ENCODE peak calls at places on chromosomes 7 and 10, in nine cellular contexts. E is brain microvascular endothelial cell, X is endothelial cell of umbilical vein, N is neuronal stem cell, B is IMR-90, W is fibroblast of lung, R is SK-N-SH, F is stomach, V is GM23248. O is an unnamed sample.

GRCh38 chr10:74586088-74586585 is 240.3 kb upstream of the KAT6B start:
- DNase-seq in E (no peak), X (peak; percentile 39), N (no peak), B (peak; percentile 23), W (peak; percentile 20), R (peak; percentile 12), F (no peak), V (peak; percentile 24), O (peak; percentile 84)

GRCh38 chr7:20831976-20832375 is 45.3 kb upstream of the SP8 start:
- DNase-seq in E (no peak), X (no peak), N (no peak), B (no peak), W (no peak), R (no peak), F (no peak), V (no peak), O (no peak)

GRCh38 chr7:32677593-32677992 is 182.3 kb downstream of the AVL9 start:
- DNase-seq in E (no peak), X (no peak), N (no peak), B (no peak), W (no peak), R (no peak), F (no peak), V (no peak), O (no peak)

GRCh38 chr7:117470777-117471176 is 9.0 kb upstream of the CFTR start:
- DNase-seq in E (no peak), X (no peak), N (no peak), B (no peak), W (no peak), R (no peak), F (peak; percentile 63), V (no peak), O (no peak)

GRCh38 chr10:102813734-102814455 is 23.3 kb downstream of the CYP17A1 start:
- DNase-seq in E (peak; percentile 39), X (no peak), N (no peak), B (peak; percentile 37), W (peak; percentile 57), R (no peak), F (peak; percentile 72), V (peak; percentile 28), O (no peak)

GRCh38 chr10:30581779-30582380 is 47.7 kb downstream of the LYZL2 start:
- DNase-seq in E (peak; percentile 55), X (peak; percentile 70), N (peak; percentile 41), B (peak; percentile 54), W (peak; percentile 35), R (peak; percentile 68), F (no peak), V (peak; percentile 61), O (no peak)

GRCh38 chr7:142104550-142105527 is 6.7 kb upstream of the MGAM2 start:
- DNase-seq in E (no peak), X (no peak), N (no peak), B (no peak), W (no peak), R (no peak), F (peak; percentile 37), V (peak; percentile 45), O (no peak)

GRCh38 chr10:103658049-103658577 is 164.6 kb downstream of the NEURL1 start:
- DNase-seq in E (no peak), X (no peak), N (no peak), B (no peak), W (no peak), R (no peak), F (no peak), V (no peak), O (no peak)

GRCh38 chr10:103715430-103715829 is 139.9 kb downstream of the SH3PXD2A start:
- DNase-seq in E (peak; percentile 66), X (no peak), N (no peak), B (peak; percentile 95), W (peak; percentile 94), R (no peak), F (no peak), V (peak; percentile 99), O (no peak)

GRCh38 chr10:52314822-52315552 is 906 bp downstream of the DKK1 start:
- DNase-seq in E (peak; percentile 56), X (no peak), N (no peak), B (peak; percentile 41), W (peak; percentile 62), R (peak; percentile 53), F (no peak), V (peak; percentile 81), O (no peak)

GRCh38 chr7:5420841-5421625 is 2.6 kb downstream of the TNRC18 start:
- DNase-seq in E (no peak), X (peak; percentile 28), N (no peak), B (no peak), W (peak; percentile 20), R (peak; percentile 79), F (peak; percentile 35), V (peak; percentile 61), O (no peak)

GRCh38 chr10:23493711-23494110 is 54.8 kb downstream of the OTUD1 start:
- DNase-seq in E (no peak), X (no peak), N (no peak), B (no peak), W (no peak), R (no peak), F (no peak), V (no peak), O (no peak)

GRCh38 chr10:114703377-114704125 is 45.5 kb upstream of the ABLIM1 start:
- DNase-seq in E (no peak), X (peak; percentile 69), N (no peak), B (peak; percentile 43), W (no peak), R (peak; percentile 64), F (no peak), V (peak; percentile 41), O (peak; percentile 16)

GRCh38 chr7:26398436-26399308 is 107.0 kb downstream of the SNX10 start:
- DNase-seq in E (no peak), X (peak; percentile 79), N (peak; percentile 76), B (peak; percentile 18), W (peak; percentile 61), R (peak; percentile 97), F (peak; percentile 48), V (peak; percentile 73), O (no peak)

GRCh38 chr7:5213286-5213645 is 23.2 kb downstream of the WIPI2 start:
- DNase-seq in E (no peak), X (no peak), N (no peak), B (no peak), W (no peak), R (no peak), F (no peak), V (no peak), O (no peak)

GRCh38 chr10:44830022-44830421 is 81.1 kb upstream of the TMEM72 start:
- DNase-seq in E (no peak), X (no peak), N (no peak), B (peak; percentile 74), W (peak; percentile 89), R (no peak), F (no peak), V (peak; percentile 69), O (no peak)

GRCh38 chr10:95408148-95408930 is 117.5 kb upstream of the PDLIM1 start:
- DNase-seq in E (no peak), X (no peak), N (no peak), B (no peak), W (no peak), R (no peak), F (no peak), V (peak; percentile 9), O (no peak)

GRCh38 chr7:151251328-151251925 is 2.9 kb upstream of the SMARCD3 start:
- DNase-seq in E (peak; percentile 33), X (peak; percentile 24), N (peak; percentile 23), B (peak; percentile 66), W (peak; percentile 79), R (peak; percentile 97), F (peak; percentile 55), V (peak; percentile 76), O (no peak)
- H3K4me3 ChIP-seq in E (peak overlapping the region; percentile 63), X (peak overlapping the region; percentile 44), N (peak overlapping the region; percentile 81), B (peak overlapping the region; percentile 74), W (peak overlapping the region; percentile 50), R (peak overlapping the region; percentile 87), F (peak overlapping the region; percentile 50), V (peak overlapping the region; percentile 98), O (no peak overlapping the region)

DNA sequence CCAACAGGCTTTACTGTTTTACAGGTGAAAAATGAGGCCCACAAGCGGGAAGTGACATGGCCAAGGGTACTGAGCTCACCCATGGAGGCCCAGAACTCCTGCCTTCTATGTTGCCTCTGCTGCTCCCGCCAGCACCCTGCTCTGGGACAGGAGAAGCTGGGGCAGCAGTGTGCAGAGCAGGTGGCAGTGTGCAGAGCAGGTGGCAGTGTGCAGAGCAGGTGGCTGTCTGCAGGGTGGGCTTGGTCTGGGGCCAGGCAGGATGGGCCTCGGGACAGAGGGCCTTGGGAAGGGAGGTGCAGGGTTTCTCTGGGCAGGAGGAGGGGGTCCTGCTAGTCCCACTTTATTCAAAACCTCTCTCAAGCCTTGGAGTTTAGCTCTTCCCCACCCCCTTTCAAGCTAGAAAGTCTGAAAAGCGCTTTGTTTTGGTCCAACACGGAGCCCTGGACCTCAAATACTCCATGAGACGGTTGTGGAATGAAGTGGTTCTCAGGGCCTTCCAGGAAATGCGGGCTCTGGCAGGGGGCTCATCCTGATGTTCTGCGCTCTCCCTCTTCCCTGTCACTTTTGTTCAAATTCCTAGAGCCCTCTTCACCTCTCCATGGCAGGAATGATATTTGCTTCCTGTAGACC is 26.8 kb downstream of the TSPAN15 start:
- DNase-seq in E (no peak), X (no peak), N (no peak), B (no peak), W (no peak), R (no peak), F (no peak), V (no peak), O (no peak)
- H3K27ac ChIP-seq in E (no peak overlapping the region), X (no peak overlapping the region), N (no peak overlapping the region), B (no peak overlapping the region), W (no peak overlapping the region), R (no peak overlapping the region), F (peak overlapping the region; percentile 78), V (no peak overlapping the region), O (no peak overlapping the region)

GRCh38 chr7:1231214-1232102 is 1.2 kb upstream of the UNCX start:
- DNase-seq in E (no peak), X (no peak), N (no peak), B (no peak), W (no peak), R (no peak), F (no peak), V (no peak), O (no peak)
- H3K4me3 ChIP-seq in E (no peak overlapping the region), X (no peak overlapping the region), N (no peak overlapping the region), B (no peak overlapping the region), W (no peak overlapping the region), R (no peak overlapping the region), F (no peak overlapping the region), V (no peak overlapping the region), O (no peak overlapping the region)

DNA sequence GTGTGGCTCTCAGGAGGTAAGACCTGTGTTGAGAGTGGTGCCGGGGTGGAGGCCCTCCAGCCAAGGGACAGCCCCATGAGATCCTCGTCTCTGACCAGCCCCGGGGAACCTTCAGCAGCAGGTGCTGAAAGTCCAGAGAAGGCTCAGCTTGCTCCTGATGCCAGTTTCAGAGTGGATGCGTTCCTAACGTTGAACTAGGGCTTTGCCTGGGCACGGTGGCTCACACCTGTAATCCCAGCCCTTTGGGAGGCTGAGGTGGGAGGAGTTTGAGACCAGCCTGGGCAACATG is 45.7 kb downstream of the BAIAP2L1 start:
- DNase-seq in E (no peak), X (no peak), N (no peak), B (no peak), W (no peak), R (no peak), F (no peak), V (no peak), O (no peak)
- H3K27ac ChIP-seq in E (no peak overlapping the region), X (no peak overlapping the region), N (no peak overlapping the region), B (no peak overlapping the region), W (no peak overlapping the region), R (no peak overlapping the region), F (peak overlapping the region; percentile 85), V (peak overlapping the region; percentile 79), O (no peak overlapping the region)